ENCODE peak calls at places on chromosomes 1 and 21, in five cellular contexts. One of them, this sample, is unnamed. For H3K4me1, the result is how much of the 10 kb centered on the place peaks cover.

GRCh38 chr21:29287383-29287782 is 11.3 kb upstream of the BACH1 start:
- DNase-seq in mucosa of descending colon: no peak
- DNase-seq in fibroblast of lung: no peak
- DNase-seq in colonic mucosa: no peak
- DNase-seq in astrocyte: no peak
- DNase-seq in this sample: no peak

GRCh38 chr1:150613061-150613920 is 16.1 kb downstream of the ENSA start:
- DNase-seq in mucosa of descending colon: no peak
- DNase-seq in fibroblast of lung: peak
- DNase-seq in colonic mucosa: peak
- DNase-seq in astrocyte: peak
- DNase-seq in this sample: peak

GRCh38 chr1:94926365-94926914 is 470 bp downstream of the CNN3 start:
- DNase-seq in mucosa of descending colon: peak
- DNase-seq in fibroblast of lung: peak
- DNase-seq in colonic mucosa: peak
- DNase-seq in astrocyte: no peak
- DNase-seq in this sample: peak

GRCh38 chr1:64754166-64754565 is 9.3 kb downstream of the RAVER2 start:
- DNase-seq in mucosa of descending colon: no peak
- DNase-seq in fibroblast of lung: no peak
- DNase-seq in colonic mucosa: no peak
- DNase-seq in astrocyte: no peak
- DNase-seq in this sample: no peak

GRCh38 chr1:219990782-219991510 is 55.4 kb downstream of the EPRS1 start:
- DNase-seq in mucosa of descending colon: no peak
- DNase-seq in fibroblast of lung: peak
- DNase-seq in colonic mucosa: no peak
- DNase-seq in astrocyte: peak
- DNase-seq in this sample: no peak

GRCh38 chr1:164651378-164651951 is 92.5 kb downstream of the PBX1 start:
- DNase-seq in mucosa of descending colon: peak
- DNase-seq in fibroblast of lung: peak
- DNase-seq in colonic mucosa: peak
- DNase-seq in astrocyte: peak
- DNase-seq in this sample: no peak

GRCh38 chr1:33692216-33693188 is 171.4 kb upstream of the HMGB4 start:
- DNase-seq in mucosa of descending colon: no peak
- DNase-seq in fibroblast of lung: no peak
- DNase-seq in colonic mucosa: no peak
- DNase-seq in astrocyte: no peak
- DNase-seq in this sample: no peak

GRCh38 chr1:67060811-67061218 is 6.9 kb upstream of the SLC35D1 start:
- DNase-seq in mucosa of descending colon: no peak
- DNase-seq in fibroblast of lung: peak
- DNase-seq in colonic mucosa: no peak
- DNase-seq in astrocyte: peak
- DNase-seq in this sample: no peak

GRCh38 chr21:36522174-36522810 is 42.4 kb upstream of the CLDN14 start:
- DNase-seq in mucosa of descending colon: no peak
- DNase-seq in fibroblast of lung: no peak
- DNase-seq in colonic mucosa: no peak
- DNase-seq in astrocyte: no peak
- DNase-seq in this sample: peak

GRCh38 chr1:231200417-231201031 is 38.7 kb downstream of the TRIM67 start:
- DNase-seq in mucosa of descending colon: no peak
- DNase-seq in fibroblast of lung: peak
- DNase-seq in colonic mucosa: no peak
- DNase-seq in astrocyte: peak
- DNase-seq in this sample: no peak

GRCh38 chr1:150995896-150996295 is 10.8 kb downstream of the MINDY1 start:
- DNase-seq in mucosa of descending colon: no peak
- DNase-seq in fibroblast of lung: no peak
- DNase-seq in colonic mucosa: no peak
- DNase-seq in astrocyte: no peak
- DNase-seq in this sample: no peak

GRCh38 chr1:206979379-206980043 is 9.3 kb upstream of the FCAMR start:
- DNase-seq in mucosa of descending colon: no peak
- DNase-seq in fibroblast of lung: peak
- DNase-seq in colonic mucosa: no peak
- DNase-seq in astrocyte: peak
- DNase-seq in this sample: no peak

GRCh38 chr1:205986291-205986690 is 16.9 kb downstream of the RAB7B start:
- DNase-seq in mucosa of descending colon: no peak
- DNase-seq in fibroblast of lung: no peak
- DNase-seq in colonic mucosa: no peak
- DNase-seq in astrocyte: no peak
- DNase-seq in this sample: no peak

GRCh38 chr1:90562892-90563291 is 154.2 kb downstream of the BARHL2 start:
- DNase-seq in mucosa of descending colon: no peak
- DNase-seq in fibroblast of lung: no peak
- DNase-seq in colonic mucosa: no peak
- DNase-seq in astrocyte: no peak
- DNase-seq in this sample: no peak

GRCh38 chr1:37922767-37923550 is 23.9 kb downstream of the INPP5B start:
- DNase-seq in mucosa of descending colon: no peak
- DNase-seq in fibroblast of lung: no peak
- DNase-seq in colonic mucosa: no peak
- DNase-seq in astrocyte: no peak
- DNase-seq in this sample: no peak

GRCh38 chr21:34936299-34936698 is 112.8 kb downstream of the RUNX1 start:
- DNase-seq in mucosa of descending colon: no peak
- DNase-seq in fibroblast of lung: no peak
- DNase-seq in colonic mucosa: no peak
- DNase-seq in astrocyte: no peak
- DNase-seq in this sample: no peak

GRCh38 chr1:179141592-179142244 is 59.8 kb downstream of the TOR3A start:
- DNase-seq in mucosa of descending colon: no peak
- DNase-seq in fibroblast of lung: peak
- DNase-seq in colonic mucosa: no peak
- DNase-seq in astrocyte: peak
- DNase-seq in this sample: no peak

GRCh38 chr1:104830534-104830933 is 1080.8 kb downstream of the AMY1C start:
- DNase-seq in mucosa of descending colon: no peak
- DNase-seq in fibroblast of lung: peak
- DNase-seq in colonic mucosa: no peak
- DNase-seq in astrocyte: peak
- DNase-seq in this sample: no peak

GRCh38 chr1:152599934-152600333 is at the start of gene LCE3C:
- DNase-seq in mucosa of descending colon: no peak
- DNase-seq in fibroblast of lung: no peak
- DNase-seq in colonic mucosa: no peak
- DNase-seq in astrocyte: no peak
- DNase-seq in this sample: no peak

DNA sequence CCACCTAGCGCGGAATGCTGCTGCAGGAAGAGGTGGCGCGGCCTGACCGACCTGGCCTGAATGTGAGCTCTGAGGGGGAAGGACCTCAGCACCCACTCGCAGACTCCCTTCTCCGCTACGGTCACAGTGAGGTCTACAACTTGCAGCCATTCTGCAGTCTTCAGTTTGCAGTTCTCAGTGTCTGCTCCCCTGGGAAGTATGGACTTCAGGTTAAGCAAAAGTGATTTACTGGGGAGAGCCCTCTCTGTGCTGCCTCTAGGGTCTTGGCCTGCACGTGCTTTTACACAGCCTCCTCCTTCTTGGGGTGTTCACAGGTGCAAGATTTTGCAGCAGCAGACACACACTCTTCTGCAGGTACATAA is 296.0 kb downstream of the OMA1 start:
- DNase-seq in mucosa of descending colon: no peak
- DNase-seq in fibroblast of lung: no peak
- DNase-seq in colonic mucosa: no peak
- DNase-seq in astrocyte: no peak
- DNase-seq in this sample: no peak
- TF ChIP-seq CTCF in mucosa of descending colon: no peak
- TF ChIP-seq CTCF in fibroblast of lung: no peak
- TF ChIP-seq CTCF in colonic mucosa: no peak
- TF ChIP-seq CTCF in astrocyte: no peak
- TF ChIP-seq CTCF in this sample: no peak

GRCh38 chr1:7298145-7298544 is 473.0 kb upstream of the VAMP3 start:
- DNase-seq in mucosa of descending colon: no peak
- DNase-seq in fibroblast of lung: no peak
- DNase-seq in colonic mucosa: peak
- DNase-seq in astrocyte: no peak
- DNase-seq in this sample: no peak
- H3K4me1 ChIP-seq in mucosa of descending colon: under half
- H3K4me1 ChIP-seq in fibroblast of lung: under half
- H3K4me1 ChIP-seq in colonic mucosa: under half
- H3K4me1 ChIP-seq in astrocyte: under half
- H3K4me1 ChIP-seq in this sample: under half

GRCh38 chr1:29525941-29526340 is 289.6 kb downstream of the PTPRU start:
- DNase-seq in mucosa of descending colon: no peak
- DNase-seq in fibroblast of lung: no peak
- DNase-seq in colonic mucosa: no peak
- DNase-seq in astrocyte: no peak
- DNase-seq in this sample: no peak

GRCh38 chr1:29523531-29523930 is 287.2 kb downstream of the PTPRU start:
- DNase-seq in mucosa of descending colon: no peak
- DNase-seq in fibroblast of lung: no peak
- DNase-seq in colonic mucosa: no peak
- DNase-seq in astrocyte: no peak
- DNase-seq in this sample: no peak

GRCh38 chr1:29527314-29528004 is 291.1 kb downstream of the PTPRU start:
- DNase-seq in mucosa of descending colon: no peak
- DNase-seq in fibroblast of lung: no peak
- DNase-seq in colonic mucosa: no peak
- DNase-seq in astrocyte: no peak
- DNase-seq in this sample: no peak

GRCh38 chr1:29521846-29522580 is 285.7 kb downstream of the PTPRU start:
- DNase-seq in mucosa of descending colon: no peak
- DNase-seq in fibroblast of lung: no peak
- DNase-seq in colonic mucosa: no peak
- DNase-seq in astrocyte: no peak
- DNase-seq in this sample: no peak

GRCh38 chr1:29524285-29525065 is 288.2 kb downstream of the PTPRU start:
- DNase-seq in mucosa of descending colon: no peak
- DNase-seq in fibroblast of lung: no peak
- DNase-seq in colonic mucosa: no peak
- DNase-seq in astrocyte: no peak
- DNase-seq in this sample: no peak
- TF ChIP-seq CTCF in mucosa of descending colon: no peak
- TF ChIP-seq CTCF in fibroblast of lung: no peak
- TF ChIP-seq CTCF in colonic mucosa: no peak
- TF ChIP-seq CTCF in astrocyte: no peak
- TF ChIP-seq CTCF in this sample: no peak

GRCh38 chr1:85582687-85583354 is 2.3 kb downstream of the CCN1 start:
- DNase-seq in mucosa of descending colon: no peak
- DNase-seq in fibroblast of lung: peak
- DNase-seq in colonic mucosa: no peak
- DNase-seq in astrocyte: no peak
- DNase-seq in this sample: no peak
- H3K4me1 ChIP-seq in mucosa of descending colon: under half
- H3K4me1 ChIP-seq in fibroblast of lung: under half
- H3K4me1 ChIP-seq in colonic mucosa: under half
- H3K4me1 ChIP-seq in astrocyte: under half
- H3K4me1 ChIP-seq in this sample: under half

DNA sequence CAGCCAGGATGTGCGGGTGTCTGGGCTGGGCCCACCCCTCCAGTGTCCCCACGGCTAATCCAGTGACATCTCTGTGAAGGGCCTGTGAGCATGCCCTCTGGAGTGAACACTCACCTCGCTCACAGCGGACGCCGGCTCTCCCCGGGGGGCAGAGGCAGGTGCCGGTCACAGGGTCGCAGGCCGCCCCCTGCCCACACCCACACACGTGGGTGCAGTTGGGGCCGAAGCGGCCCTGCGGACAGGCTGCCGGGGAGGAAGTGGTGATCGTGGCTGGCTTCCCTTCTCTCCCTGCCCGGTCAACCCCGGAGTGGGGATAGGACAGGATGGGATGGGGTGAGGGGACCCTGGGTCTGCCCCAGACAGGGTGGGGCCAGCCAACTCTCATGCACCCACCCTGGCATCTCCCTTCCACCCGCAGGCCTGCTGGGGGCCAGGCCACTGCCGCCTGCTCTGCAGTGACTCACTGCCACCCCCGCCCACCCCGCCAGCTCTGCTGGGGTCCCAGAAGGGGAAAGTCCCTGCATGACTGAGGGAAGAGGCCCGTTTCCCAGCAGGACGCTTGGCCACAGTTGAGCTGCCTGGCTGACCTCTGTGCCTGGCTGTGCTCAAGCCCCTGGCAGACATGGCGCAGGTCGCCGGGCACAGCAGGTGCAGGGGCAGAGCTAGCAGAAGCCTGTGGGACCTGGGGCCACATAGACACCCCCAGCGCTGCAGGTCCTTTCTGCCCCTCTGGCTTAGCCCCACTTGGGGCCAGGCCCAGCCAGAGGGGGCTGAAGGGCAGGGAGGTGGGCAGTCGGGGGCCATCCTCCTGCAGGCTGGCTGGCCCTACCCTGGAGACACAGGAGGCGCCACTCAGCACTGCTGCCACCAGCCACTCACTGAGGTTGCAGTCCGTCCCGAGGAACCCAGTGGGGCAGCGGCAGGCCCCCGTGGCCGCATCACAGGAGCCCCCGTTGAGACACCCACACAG is 41.6 kb downstream of the ARHGEF16 start:
- DNase-seq in mucosa of descending colon: no peak
- DNase-seq in fibroblast of lung: peak
- DNase-seq in colonic mucosa: no peak
- DNase-seq in astrocyte: peak
- DNase-seq in this sample: no peak
- TF ChIP-seq CTCF in mucosa of descending colon: no peak
- TF ChIP-seq CTCF in fibroblast of lung: no peak
- TF ChIP-seq CTCF in colonic mucosa: no peak
- TF ChIP-seq CTCF in astrocyte: no peak
- TF ChIP-seq CTCF in this sample: no peak

DNA sequence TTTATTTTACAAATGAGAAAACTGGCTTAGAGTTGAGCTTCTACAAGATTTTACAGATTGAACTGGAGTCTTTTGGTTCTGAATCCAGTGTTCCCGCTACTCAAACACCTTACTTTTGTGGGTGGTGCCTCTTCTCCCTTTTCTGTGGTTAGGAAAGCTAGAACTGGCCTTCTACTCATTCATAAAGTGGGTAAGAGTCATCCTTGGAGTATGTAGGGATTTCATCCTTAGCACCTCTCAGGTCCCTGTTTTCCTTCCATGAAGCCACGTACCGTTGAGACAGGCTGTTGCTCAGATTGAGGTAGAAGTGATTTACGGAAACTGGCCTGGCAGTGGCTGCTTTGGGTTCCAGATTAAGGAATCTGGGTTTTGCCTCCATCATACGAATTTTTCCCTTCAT is 35.8 kb downstream of the WNT4 start:
- DNase-seq in mucosa of descending colon: no peak
- DNase-seq in fibroblast of lung: peak
- DNase-seq in colonic mucosa: no peak
- DNase-seq in astrocyte: peak
- DNase-seq in this sample: no peak
- H3K4me1 ChIP-seq in mucosa of descending colon: under half
- H3K4me1 ChIP-seq in fibroblast of lung: under half
- H3K4me1 ChIP-seq in colonic mucosa: under half
- H3K4me1 ChIP-seq in astrocyte: under half
- H3K4me1 ChIP-seq in this sample: under half

GRCh38 chr1:62852253-62852652 is 68.3 kb downstream of the ATG4C start:
- DNase-seq in mucosa of descending colon: no peak
- DNase-seq in fibroblast of lung: no peak
- DNase-seq in colonic mucosa: no peak
- DNase-seq in astrocyte: no peak
- DNase-seq in this sample: no peak

GRCh38 chr1:62849031-62849430 is 65.1 kb downstream of the ATG4C start:
- DNase-seq in mucosa of descending colon: no peak
- DNase-seq in fibroblast of lung: no peak
- DNase-seq in colonic mucosa: no peak
- DNase-seq in astrocyte: no peak
- DNase-seq in this sample: no peak
- TF ChIP-seq CTCF in mucosa of descending colon: no peak
- TF ChIP-seq CTCF in fibroblast of lung: no peak
- TF ChIP-seq CTCF in colonic mucosa: no peak
- TF ChIP-seq CTCF in astrocyte: no peak
- TF ChIP-seq CTCF in this sample: no peak

GRCh38 chr1:181013144-181013543 is 9.5 kb downstream of the STX6 start:
- DNase-seq in mucosa of descending colon: no peak
- DNase-seq in fibroblast of lung: no peak
- DNase-seq in colonic mucosa: no peak
- DNase-seq in astrocyte: no peak
- DNase-seq in this sample: no peak
- H3K4me1 ChIP-seq in mucosa of descending colon: under half
- H3K4me1 ChIP-seq in fibroblast of lung: under half
- H3K4me1 ChIP-seq in colonic mucosa: under half
- H3K4me1 ChIP-seq in astrocyte: under half
- H3K4me1 ChIP-seq in this sample: under half

This sample was measured in prostate gland.